ENCODE peak calls at places on chromosomes 13 and 19, in five cellular contexts. One of them, this sample, is unnamed.

GRCh38 chr13:55244991-55245644 is 1895.6 kb upstream of the PRR20A start:
- DNase-seq in right lobe of liver: no peak
- DNase-seq in DMS153: no peak
- DNase-seq in ecto neural progenitor cell: no peak
- DNase-seq in NCI-H2107: no peak
- DNase-seq in this sample: no peak

GRCh38 chr19:5456836-5457200 is 1.6 kb downstream of the ZNRF4 start:
- DNase-seq in DMS153: no peak
- DNase-seq in right lobe of liver: no peak
- DNase-seq in ecto neural progenitor cell: no peak
- DNase-seq in NCI-H2107: no peak
- DNase-seq in this sample: no peak

GRCh38 chr19:16778796-16779411 is 50.3 kb upstream of the SIN3B start:
- DNase-seq in ecto neural progenitor cell: peak
- DNase-seq in DMS153: no peak
- DNase-seq in NCI-H2107: no peak
- DNase-seq in right lobe of liver: no peak
- DNase-seq in this sample: no peak

GRCh38 chr19:5191091-5191490 is 149.5 kb downstream of the PTPRS start:
- DNase-seq in right lobe of liver: no peak
- DNase-seq in ecto neural progenitor cell: no peak
- DNase-seq in NCI-H2107: no peak
- DNase-seq in DMS153: no peak
- DNase-seq in this sample: no peak

GRCh38 chr19:53879145-53880037 is 2.6 kb upstream of the PRKCG start:
- DNase-seq in NCI-H2107: no peak
- DNase-seq in ecto neural progenitor cell: peak
- DNase-seq in DMS153: peak
- DNase-seq in right lobe of liver: peak
- DNase-seq in this sample: peak

GRCh38 chr19:23002690-23003422 is at the start of gene ZNF728:
- DNase-seq in right lobe of liver: no peak
- DNase-seq in ecto neural progenitor cell: no peak
- DNase-seq in DMS153: no peak
- DNase-seq in NCI-H2107: no peak
- DNase-seq in this sample: no peak

GRCh38 chr13:32059511-32059984 is 28.0 kb downstream of the FRY start:
- DNase-seq in DMS153: no peak
- DNase-seq in right lobe of liver: no peak
- DNase-seq in NCI-H2107: no peak
- DNase-seq in ecto neural progenitor cell: no peak
- DNase-seq in this sample: no peak

GRCh38 chr19:677201-677600 is 1.0 kb downstream of the FSTL3 start:
- DNase-seq in DMS153: no peak
- DNase-seq in right lobe of liver: no peak
- DNase-seq in ecto neural progenitor cell: no peak
- DNase-seq in NCI-H2107: no peak
- DNase-seq in this sample: no peak

GRCh38 chr13:48978942-48979601 is 3.4 kb downstream of the FNDC3A start:
- DNase-seq in ecto neural progenitor cell: no peak
- DNase-seq in NCI-H2107: no peak
- DNase-seq in right lobe of liver: no peak
- DNase-seq in DMS153: no peak
- DNase-seq in this sample: no peak

GRCh38 chr19:49114630-49115363 is 627 bp downstream of the LIN7B start:
- DNase-seq in ecto neural progenitor cell: peak
- DNase-seq in DMS153: no peak
- DNase-seq in NCI-H2107: no peak
- DNase-seq in right lobe of liver: no peak
- DNase-seq in this sample: no peak

GRCh38 chr13:71721117-71721516 is 145.9 kb downstream of the DACH1 start:
- DNase-seq in right lobe of liver: no peak
- DNase-seq in ecto neural progenitor cell: no peak
- DNase-seq in NCI-H2107: no peak
- DNase-seq in DMS153: no peak
- DNase-seq in this sample: no peak

GRCh38 chr13:39597828-39598227 is 5.2 kb downstream of the LHFPL6 start:
- DNase-seq in right lobe of liver: no peak
- DNase-seq in DMS153: no peak
- DNase-seq in NCI-H2107: no peak
- DNase-seq in ecto neural progenitor cell: no peak
- DNase-seq in this sample: no peak

GRCh38 chr13:33494596-33495214 is 209.2 kb upstream of the STARD13 start:
- DNase-seq in NCI-H2107: no peak
- DNase-seq in right lobe of liver: no peak
- DNase-seq in DMS153: no peak
- DNase-seq in ecto neural progenitor cell: no peak
- DNase-seq in this sample: no peak

GRCh38 chr13:31951215-31951678 is 80.3 kb upstream of the FRY start:
- DNase-seq in DMS153: peak
- DNase-seq in right lobe of liver: peak
- DNase-seq in ecto neural progenitor cell: no peak
- DNase-seq in NCI-H2107: no peak
- DNase-seq in this sample: no peak

GRCh38 chr19:39046037-39046821 is 13.9 kb upstream of the FBXO27 start:
- DNase-seq in right lobe of liver: no peak
- DNase-seq in DMS153: no peak
- DNase-seq in NCI-H2107: no peak
- DNase-seq in ecto neural progenitor cell: no peak
- DNase-seq in this sample: no peak

GRCh38 chr19:41226053-41226873 is 7.2 kb downstream of the AXL start:
- DNase-seq in ecto neural progenitor cell: peak
- DNase-seq in right lobe of liver: peak
- DNase-seq in NCI-H2107: no peak
- DNase-seq in DMS153: no peak
- DNase-seq in this sample: no peak

GRCh38 chr19:31882709-31883108 is 462.7 kb upstream of the ZNF507 start:
- DNase-seq in right lobe of liver: no peak
- DNase-seq in NCI-H2107: no peak
- DNase-seq in ecto neural progenitor cell: no peak
- DNase-seq in DMS153: no peak
- DNase-seq in this sample: no peak

GRCh38 chr13:39784347-39784746 is 128.9 kb downstream of the COG6 start:
- DNase-seq in NCI-H2107: no peak
- DNase-seq in ecto neural progenitor cell: no peak
- DNase-seq in DMS153: no peak
- DNase-seq in right lobe of liver: no peak
- DNase-seq in this sample: no peak

GRCh38 chr13:44873486-44873885 is 115.8 kb downstream of the NUFIP1 start:
- DNase-seq in NCI-H2107: no peak
- DNase-seq in ecto neural progenitor cell: no peak
- DNase-seq in DMS153: no peak
- DNase-seq in right lobe of liver: no peak
- DNase-seq in this sample: no peak

GRCh38 chr19:18433735-18434398 is 4.1 kb downstream of the ISYNA1 start:
- DNase-seq in ecto neural progenitor cell: peak
- DNase-seq in DMS153: no peak
- DNase-seq in right lobe of liver: no peak
- DNase-seq in NCI-H2107: no peak
- DNase-seq in this sample: no peak